ENCODE peak calls at places on chromosomes 12 and 14, in five cellular contexts. A, T, O, G and Q are unnamed samples.

GRCh38 chr12:56119361-56119796 is 1.3 kb downstream of the ZC3H10 start:
- DNase-seq in A (peak; percentile 82), T (peak; percentile 95), O (peak; percentile 74), G (peak; percentile 88), Q (peak; percentile 87)

GRCh38 chr12:98403936-98404335 is 111.5 kb upstream of the TMPO start:
- DNase-seq in A (no peak), T (no peak), O (no peak), G (no peak), Q (no peak)

GRCh38 chr12:132393991-132394949 is 64.9 kb upstream of the GALNT9 start:
- DNase-seq in A (peak; percentile 65), T (no peak), O (no peak), G (peak; percentile 1), Q (no peak)

GRCh38 chr12:70052931-70053497 is 190.2 kb upstream of the CNOT2 start:
- DNase-seq in A (peak; percentile 51), T (peak; percentile 94), O (no peak), G (peak; percentile 44), Q (no peak)

GRCh38 chr14:22391908-22392307 is 197.1 kb downstream of the DAD1 start:
- DNase-seq in A (no peak), T (peak; percentile 76), O (no peak), G (peak; percentile 67), Q (peak; percentile 85)

GRCh38 chr12:107287436-107288413 is 194.4 kb upstream of the CRY1 start:
- DNase-seq in A (peak; percentile 58), T (peak; percentile 18), O (peak; percentile 48), G (no peak), Q (no peak)

GRCh38 chr14:73633517-73634332 is 11.1 kb upstream of the DNAL1 start:
- DNase-seq in A (peak; percentile 38), T (peak; percentile 80), O (peak; percentile 66), G (peak; percentile 77), Q (peak; percentile 75)

GRCh38 chr12:1488908-1489381 is 105.4 kb downstream of the FBXL14 start:
- DNase-seq in A (no peak), T (peak; percentile 38), O (peak; percentile 37), G (peak; percentile 68), Q (peak; percentile 67)

GRCh38 chr14:37599527-37600368 is 4.3 kb downstream of the TTC6 start:
- DNase-seq in A (no peak), T (no peak), O (no peak), G (peak; percentile 71), Q (peak; percentile 74)

GRCh38 chr14:54381821-54382220 is 15.0 kb upstream of the CDKN3 start:
- DNase-seq in A (no peak), T (no peak), O (no peak), G (no peak), Q (no peak)

GRCh38 chr12:34400986-34401658 is 378.8 kb downstream of the ALG10 start:
- DNase-seq in A (no peak), T (no peak), O (peak; percentile 10), G (no peak), Q (no peak)

GRCh38 chr14:93958567-93959238 is 17.7 kb downstream of the ASB2 start:
- DNase-seq in A (no peak), T (no peak), O (no peak), G (no peak), Q (no peak)

GRCh38 chr12:18414671-18415070 is 153.4 kb downstream of the PIK3C2G start:
- DNase-seq in A (no peak), T (no peak), O (no peak), G (no peak), Q (no peak)

GRCh38 chr12:107131832-107132616 is 38.7 kb upstream of the CRY1 start:
- DNase-seq in A (no peak), T (peak; percentile 72), O (no peak), G (peak; percentile 41), Q (peak; percentile 85)

GRCh38 chr14:73237219-73237785 is at the start of gene PAPLN:
- DNase-seq in A (no peak), T (peak; percentile 64), O (peak; percentile 26), G (peak; percentile 36), Q (peak; percentile 61)

GRCh38 chr12:53586745-53587144 is 39.4 kb downstream of the ATF7 start:
- DNase-seq in A (no peak), T (no peak), O (no peak), G (no peak), Q (no peak)

GRCh38 chr12:55060470-55060869 is 40.7 kb downstream of the NEUROD4 start:
- DNase-seq in A (peak; percentile 12), T (peak; percentile 27), O (no peak), G (peak; percentile 9), Q (no peak)

GRCh38 chr12:88924162-88924561 is 343.9 kb upstream of the KITLG start:
- DNase-seq in A (no peak), T (peak; percentile 16), O (no peak), G (no peak), Q (no peak)

GRCh38 chr12:78392918-78393317 is 471.7 kb upstream of the SYT1 start:
- DNase-seq in A (no peak), T (peak; percentile 38), O (no peak), G (no peak), Q (no peak)

GRCh38 chr12:80590085-80590484 is 117.3 kb upstream of the MYF6 start:
- DNase-seq in A (no peak), T (no peak), O (no peak), G (no peak), Q (no peak)

GRCh38 chr14:89775161-89775560 is 179.4 kb downstream of the EFCAB11 start:
- DNase-seq in A (no peak), T (no peak), O (no peak), G (no peak), Q (no peak)

GRCh38 chr12:89073027-89073398 is 279.3 kb downstream of the DUSP6 start:
- DNase-seq in A (peak; percentile 79), T (no peak), O (no peak), G (no peak), Q (no peak)

GRCh38 chr14:51396222-51396815 is 156.3 kb downstream of the TMX1 start:
- DNase-seq in A (peak; percentile 74), T (peak; percentile 83), O (no peak), G (no peak), Q (no peak)

GRCh38 chr12:13243516-13244070 is 47.1 kb downstream of the EMP1 start:
- DNase-seq in A (no peak), T (no peak), O (no peak), G (no peak), Q (no peak)

GRCh38 chr14:97390031-97390729 is 593.0 kb downstream of the VRK1 start:
- DNase-seq in A (peak; percentile 3), T (peak; percentile 10), O (no peak), G (no peak), Q (no peak)

GRCh38 chr12:27534060-27534764 is 10.2 kb downstream of the PPFIBP1 start:
- DNase-seq in A (no peak), T (no peak), O (peak; percentile 44), G (no peak), Q (no peak)

GRCh38 chr12:62700091-62700490 is 233.5 kb downstream of the MON2 start:
- DNase-seq in A (no peak), T (no peak), O (no peak), G (no peak), Q (no peak)

GRCh38 chr12:72989458-72989947 is 717.3 kb downstream of the TRHDE start:
- DNase-seq in A (no peak), T (no peak), O (no peak), G (no peak), Q (no peak)

GRCh38 chr12:13219320-13219719 is 22.8 kb downstream of the EMP1 start:
- DNase-seq in A (no peak), T (no peak), O (no peak), G (no peak), Q (no peak)

GRCh38 chr12:109304485-109304884 is 4.6 kb downstream of the FOXN4 start:
- DNase-seq in A (no peak), T (no peak), O (no peak), G (no peak), Q (no peak)

GRCh38 chr12:88922816-88923215 is 342.5 kb upstream of the KITLG start:
- DNase-seq in A (no peak), T (peak; percentile 26), O (no peak), G (no peak), Q (no peak)

GRCh38 chr12:96140110-96140509 is 54.1 kb upstream of the ELK3 start:
- DNase-seq in A (peak; percentile 28), T (peak; percentile 11), O (no peak), G (no peak), Q (no peak)

GRCh38 chr14:61503167-61503801 is 181.9 kb downstream of the PRKCH start:
- DNase-seq in A (no peak), T (peak; percentile 80), O (peak; percentile 67), G (no peak), Q (no peak)

GRCh38 chr12:3515506-3515905 is 24.5 kb downstream of the PRMT8 start:
- DNase-seq in A (no peak), T (no peak), O (no peak), G (no peak), Q (no peak)

GRCh38 chr14:26621807-26622560 is 24.2 kb upstream of the NOVA1 start:
- DNase-seq in A (no peak), T (no peak), O (no peak), G (no peak), Q (peak; percentile 71)